ENCODE peak calls at places on chromosomes 12 and 14, in five cellular contexts. A is stimulated activated CD4-positive, alpha-beta T cell treated with anti-CD3 and anti-CD28 coated beads, TNF-alpha, amount 100 ng/mL, for 24 hours; M is BJ; Y is activated CD8-positive, alpha-beta memory T cell treated with anti-CD3 and anti-CD28 coated beads, Interleukin-2, amount 50 U/mL, for 4 hours; K is activated CD4-positive, CD25-positive, alpha-beta regulatory T cell. L is an unnamed sample.

GRCh38 chr12:91959220-91959619 is 186.4 kb downstream of the BTG1 start:
- DNase-seq in A (no peak), M (no peak), Y (no peak), K (no peak), L (no peak)

GRCh38 chr12:108551556-108551955 is 9.4 kb downstream of the SART3 start:
- DNase-seq in A (no peak), M (peak), Y (no peak), K (no peak), L (no peak)

GRCh38 chr12:49945394-49946080 is 5.0 kb upstream of the AQP2 start:
- DNase-seq in A (peak), M (peak), Y (peak), K (peak), L (peak)

GRCh38 chr14:49986344-49987014 is 93.6 kb downstream of the ARF6 start:
- DNase-seq in A (no peak), M (no peak), Y (no peak), K (no peak), L (no peak)

GRCh38 chr12:49706351-49707126 is 666 bp downstream of the FMNL3 start:
- DNase-seq in A (peak), M (no peak), Y (peak), K (peak), L (no peak)

GRCh38 chr14:60506010-60506409 is 2.9 kb upstream of the SIX6 start:
- DNase-seq in A (no peak), M (no peak), Y (no peak), K (no peak), L (peak)

GRCh38 chr14:77882098-77882497 is 82.2 kb downstream of the ADCK1 start:
- DNase-seq in A (no peak), M (no peak), Y (no peak), K (no peak), L (peak)

GRCh38 chr12:38053655-38054464 is 262.7 kb upstream of the ALG10B start:
- DNase-seq in A (no peak), M (no peak), Y (no peak), K (no peak), L (no peak)

GRCh38 chr14:80638620-80639215 is 302.8 kb downstream of the CEP128 start:
- DNase-seq in A (no peak), M (peak), Y (no peak), K (no peak), L (no peak)

GRCh38 chr12:100382327-100382726 is 25.5 kb downstream of the SLC17A8 start:
- DNase-seq in A (no peak), M (no peak), Y (no peak), K (no peak), L (no peak)

GRCh38 chr12:113269257-113269943 is 48.1 kb downstream of the TPCN1 start:
- DNase-seq in A (no peak), M (no peak), Y (no peak), K (no peak), L (no peak)

GRCh38 chr14:74765721-74766120 is 2.6 kb downstream of the YLPM1 start:
- DNase-seq in A (no peak), M (no peak), Y (no peak), K (no peak), L (no peak)

GRCh38 chr12:104285740-104286537 is 17.6 kb upstream of the EID3 start:
- DNase-seq in A (no peak), M (no peak), Y (no peak), K (no peak), L (no peak)

GRCh38 chr12:126772171-126772864 is 1494.7 kb upstream of the TMEM132C start:
- DNase-seq in A (peak), M (no peak), Y (peak), K (no peak), L (no peak)

GRCh38 chr14:24275524-24276139 is 4.2 kb upstream of the RABGGTA start:
- DNase-seq in A (no peak), M (no peak), Y (no peak), K (no peak), L (no peak)

GRCh38 chr14:81219821-81220487 is 805 bp downstream of the GTF2A1 start:
- DNase-seq in A (peak), M (no peak), Y (peak), K (peak), L (no peak)

GRCh38 chr14:24132061-24132685 is 1.7 kb downstream of the FITM1 start:
- DNase-seq in A (no peak), M (no peak), Y (no peak), K (peak), L (no peak)

GRCh38 chr14:22939684-22940083 is 10.5 kb upstream of the PRMT5 start:
- DNase-seq in A (no peak), M (no peak), Y (no peak), K (no peak), L (no peak)

GRCh38 chr12:18864900-18865561 is 127.1 kb downstream of the CAPZA3 start:
- DNase-seq in A (no peak), M (peak), Y (no peak), K (no peak), L (no peak)

GRCh38 chr12:9948606-9949286 is 16.6 kb upstream of the CLEC2A start:
- DNase-seq in A (no peak), M (no peak), Y (no peak), K (no peak), L (no peak)

GRCh38 chr12:55847033-55847432 is 4.3 kb upstream of the MMP19 start:
- DNase-seq in A (peak), M (no peak), Y (no peak), K (no peak), L (no peak)

GRCh38 chr14:69003626-69004025 is 24.5 kb upstream of the ACTN1 start:
- DNase-seq in A (no peak), M (no peak), Y (no peak), K (no peak), L (no peak)

GRCh38 chr12:104137175-104137901 is 672 bp downstream of the NFYB start:
- DNase-seq in A (peak), M (no peak), Y (peak), K (peak), L (peak)

GRCh38 chr14:38243696-38244250 is 12.1 kb downstream of the CLEC14A start:
- DNase-seq in A (no peak), M (no peak), Y (no peak), K (no peak), L (no peak)

GRCh38 chr14:39988939-39989338 is 556.7 kb upstream of the FBXO33 start:
- DNase-seq in A (no peak), M (no peak), Y (no peak), K (no peak), L (peak)

GRCh38 chr14:101186544-101186943 is 283.0 kb upstream of the RTL1 start:
- DNase-seq in A (no peak), M (no peak), Y (no peak), K (no peak), L (no peak)

GRCh38 chr12:92224685-92225331 is 79.2 kb upstream of the BTG1 start:
- DNase-seq in A (no peak), M (peak), Y (no peak), K (no peak), L (no peak)

GRCh38 chr12:95218852-95219171 is 1.2 kb downstream of the VEZT start:
- DNase-seq in A (peak), M (no peak), Y (peak), K (no peak), L (peak)

GRCh38 chr12:10194160-10194559 is 15.3 kb downstream of the TMEM52B start:
- DNase-seq in A (no peak), M (no peak), Y (no peak), K (no peak), L (no peak)

GRCh38 chr12:62468394-62468793 is 1.8 kb downstream of the MON2 start:
- DNase-seq in A (no peak), M (no peak), Y (no peak), K (no peak), L (no peak)

GRCh38 chr12:93122569-93123091 is 193.5 kb upstream of the EEA1 start:
- DNase-seq in A (no peak), M (no peak), Y (no peak), K (no peak), L (no peak)

L was measured in retina.